ENCODE peak calls at places on chromosomes 1 and 21, in six cellular contexts. X, C, D, E, R and H are unnamed samples. For H3K27me3, the result is how much of the 10 kb centered on the place peaks cover.

GRCh38 chr1:7678491-7679158 is 92.5 kb upstream of the VAMP3 start:
- DNase-seq in X (no peak), C (no peak), D (no peak), E (no peak), R (no peak), H (no peak)

GRCh38 chr1:203126151-203126865 is 1.2 kb upstream of the ADORA1 start:
- DNase-seq in X (peak), C (no peak), D (no peak), E (no peak), R (no peak), H (no peak)

GRCh38 chr1:147577033-147577773 is 35.9 kb downstream of the BCL9 start:
- DNase-seq in X (no peak), C (no peak), D (no peak), E (no peak), R (no peak), H (no peak)

GRCh38 chr1:155205969-155206593 is 1.6 kb downstream of the THBS3 start:
- DNase-seq in X (no peak), C (no peak), D (no peak), E (no peak), R (no peak), H (no peak)

GRCh38 chr21:45768741-45769049 is 125.2 kb downstream of the PCBP3 start:
- DNase-seq in X (no peak), C (no peak), D (no peak), E (no peak), R (no peak), H (no peak)

GRCh38 chr21:45280178-45280821 is 7.4 kb downstream of the POFUT2 start:
- DNase-seq in X (no peak), C (peak), D (no peak), E (no peak), R (peak), H (no peak)

GRCh38 chr1:59063501-59063900 is 233.4 kb upstream of the FGGY start:
- DNase-seq in X (no peak), C (no peak), D (no peak), E (no peak), R (peak), H (no peak)

GRCh38 chr1:165686121-165686970 is 12.0 kb downstream of the ALDH9A1 start:
- DNase-seq in X (no peak), C (no peak), D (no peak), E (no peak), R (no peak), H (no peak)

GRCh38 chr1:117032661-117033060 is 27.5 kb upstream of the TTF2 start:
- DNase-seq in X (no peak), C (no peak), D (no peak), E (no peak), R (no peak), H (no peak)

GRCh38 chr1:117096871-117097842 is 24.4 kb downstream of the TRIM45 start:
- DNase-seq in X (peak), C (no peak), D (no peak), E (no peak), R (no peak), H (peak)

GRCh38 chr1:152517237-152517811 is 3.0 kb downstream of the CRCT1 start:
- DNase-seq in X (peak), C (no peak), D (no peak), E (no peak), R (no peak), H (no peak)

GRCh38 chr1:145961425-145962156 is 2.8 kb downstream of the ANKRD34A start:
- DNase-seq in X (no peak), C (no peak), D (no peak), E (no peak), R (peak), H (no peak)

DNA sequence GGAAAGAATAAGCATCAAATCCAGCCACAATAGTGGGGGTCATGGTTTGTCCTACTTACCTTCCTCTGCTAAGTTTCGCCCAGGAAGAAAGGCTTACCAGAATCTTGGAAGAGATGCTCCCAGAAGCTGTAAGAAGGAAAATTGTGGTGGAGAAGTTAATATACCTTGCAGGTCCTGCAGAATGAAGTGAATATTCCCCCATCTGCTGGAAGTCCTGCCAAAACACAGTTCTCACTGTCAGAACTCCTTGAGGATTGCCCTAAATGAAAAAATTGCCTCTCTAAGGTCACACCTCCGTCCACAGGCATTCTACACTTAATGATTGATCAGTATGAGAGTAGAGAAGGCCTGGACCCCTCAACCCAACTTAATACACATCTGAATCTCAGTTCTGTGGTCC is 78.4 kb upstream of the RGS21 start:
- DNase-seq in X (no peak), C (no peak), D (no peak), E (no peak), R (no peak), H (no peak)
- TF ChIP-seq CTCF in X (no peak), C (no peak), D (no peak), E (no peak), R (no peak), H (no peak)

GRCh38 chr1:67308136-67308535 is 463 bp downstream of the IL12RB2 start:
- DNase-seq in X (no peak), C (no peak), D (no peak), E (no peak), R (no peak), H (no peak)
- H3K27me3 ChIP-seq in X (under half), C (under half), D (under half), E (under half), R (under half), H (under half)

DNA sequence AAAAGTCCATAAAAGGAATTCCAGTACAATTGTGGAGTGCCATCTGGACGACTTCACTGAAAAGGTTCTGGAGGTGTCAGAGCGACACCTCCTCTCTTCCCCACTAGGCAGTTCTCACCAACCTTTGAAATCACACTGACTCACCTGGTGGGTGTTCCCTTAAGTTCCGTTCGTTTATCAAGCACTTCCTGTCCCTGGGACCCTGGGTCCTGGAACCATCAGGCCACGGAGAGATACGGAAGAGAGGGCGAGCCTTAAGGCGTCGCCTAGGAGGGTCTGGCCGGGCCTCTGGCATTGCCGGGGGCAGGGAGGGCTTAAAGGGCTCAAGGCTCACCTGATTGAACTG is 318 bp downstream of the SPAG17 start:
- DNase-seq in X (peak), C (no peak), D (no peak), E (no peak), R (no peak), H (no peak)
- H3K4me3 ChIP-seq in X (peak), C (peak), D (no peak), E (no peak), R (no peak), H (peak)

GRCh38 chr1:61953790-61954150 is 211.5 kb downstream of the PATJ start:
- DNase-seq in X (no peak), C (no peak), D (no peak), E (no peak), R (no peak), H (no peak)

GRCh38 chr1:61952675-61953074 is 210.4 kb downstream of the PATJ start:
- DNase-seq in X (no peak), C (no peak), D (no peak), E (no peak), R (no peak), H (no peak)

GRCh38 chr1:61953076-61953789 is 211.0 kb downstream of the PATJ start:
- DNase-seq in X (no peak), C (no peak), D (no peak), E (no peak), R (no peak), H (no peak)

GRCh38 chr1:61951731-61952585 is 209.7 kb downstream of the PATJ start:
- DNase-seq in X (peak), C (no peak), D (no peak), E (no peak), R (no peak), H (peak)

GRCh38 chr1:61950418-61950817 is 208.1 kb downstream of the PATJ start:
- DNase-seq in X (no peak), C (no peak), D (no peak), E (no peak), R (no peak), H (no peak)
- TF ChIP-seq CTCF in X (peak), C (no peak), D (no peak), E (no peak), R (no peak), H (peak)

GRCh38 chr1:18481190-18481920 is 625 bp downstream of the KLHDC7A start:
- DNase-seq in X (no peak), C (no peak), D (no peak), E (no peak), R (peak), H (no peak)
- H3K27me3 ChIP-seq in X (under half), C (under half), D (under half), E (under half), R (under half), H (under half)

GRCh38 chr1:159076753-159077656 is at the start of gene AIM2:
- DNase-seq in X (peak), C (no peak), D (peak), E (peak), R (peak), H (no peak)
- H3K4me3 ChIP-seq in X (no peak), C (no peak), D (no peak), E (no peak), R (peak), H (no peak)

DNA sequence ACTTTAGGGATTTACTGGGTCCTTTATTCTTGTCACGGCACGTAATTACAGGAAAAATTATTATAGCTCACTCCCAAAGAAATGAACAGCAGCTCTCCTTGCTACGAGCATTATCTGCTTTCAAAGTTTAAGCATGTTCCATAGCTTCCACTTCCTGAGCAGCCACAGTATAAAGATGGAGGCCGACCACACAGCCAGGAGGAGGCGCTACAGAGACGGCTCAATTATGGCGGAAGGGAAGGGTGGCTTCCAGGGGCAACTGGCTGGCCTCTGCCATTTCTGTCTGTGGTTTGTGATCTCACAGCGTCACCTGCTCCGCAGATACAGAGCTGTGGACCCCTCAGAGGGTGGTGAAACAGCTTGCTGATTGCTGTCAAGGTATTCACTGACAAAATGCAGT is 212.3 kb upstream of the GREM2 start:
- DNase-seq in X (no peak), C (no peak), D (no peak), E (no peak), R (no peak), H (no peak)
- TF ChIP-seq CTCF in X (no peak), C (no peak), D (no peak), E (no peak), R (no peak), H (peak)

GRCh38 chr1:83961571-83962295 is 37.2 kb downstream of the TTLL7 start:
- DNase-seq in X (peak), C (no peak), D (no peak), E (no peak), R (no peak), H (no peak)
- H3K27me3 ChIP-seq in X (under half), C (under half), D (under half), E (under half), R (under half), H (under half)

GRCh38 chr1:177172866-177173265 is 2.1 kb downstream of the BRINP2 start:
- DNase-seq in X (no peak), C (no peak), D (no peak), E (no peak), R (no peak), H (no peak)

GRCh38 chr1:177170756-177171535 is at the start of gene BRINP2:
- DNase-seq in X (peak), C (peak), D (no peak), E (peak), R (no peak), H (no peak)

GRCh38 chr1:177173976-177174375 is 3.2 kb downstream of the BRINP2 start:
- DNase-seq in X (no peak), C (no peak), D (no peak), E (no peak), R (no peak), H (no peak)

GRCh38 chr1:177172331-177172730 is 1.6 kb downstream of the BRINP2 start:
- DNase-seq in X (no peak), C (no peak), D (no peak), E (no peak), R (no peak), H (no peak)

DNA sequence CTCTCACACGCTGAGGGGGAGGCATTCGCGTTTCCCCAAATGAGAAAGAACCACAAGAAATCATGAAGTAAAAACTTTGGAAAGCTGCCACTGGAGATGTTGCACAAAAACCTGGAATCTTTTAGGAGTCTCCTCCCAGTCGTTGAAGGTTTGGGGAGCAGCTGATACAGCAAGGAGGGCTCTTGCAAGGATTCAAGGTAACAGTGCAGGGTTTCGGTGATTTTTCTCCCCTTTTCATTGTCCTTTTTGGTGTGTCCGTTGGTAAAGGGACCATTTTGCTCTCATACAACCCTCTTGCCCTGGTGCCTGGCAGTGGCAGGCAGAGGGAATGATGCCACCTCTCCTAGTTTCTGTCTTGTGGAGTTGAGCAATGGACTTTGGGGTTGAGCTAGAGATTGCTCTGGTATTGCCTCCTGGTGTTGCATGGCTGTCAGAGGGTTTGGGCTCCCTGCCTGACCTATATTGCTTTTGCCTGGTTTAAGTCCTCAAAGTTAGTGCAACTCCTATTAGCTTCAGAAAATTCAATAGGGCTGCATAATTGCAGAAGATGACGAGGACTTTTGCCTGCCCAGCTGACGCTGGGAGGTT is 872 bp downstream of the BRINP2 start:
- DNase-seq in X (no peak), C (no peak), D (no peak), E (no peak), R (no peak), H (no peak)
- H3K4me3 ChIP-seq in X (no peak), C (no peak), D (no peak), E (no peak), R (no peak), H (no peak)